ENCODE peak calls at places on chromosome 2, in five cellular contexts. O is DMS 273 treated with DMSO at 0.1 percent for 48 hours, X is pancreas, E is GM23248, C is activated T-cell treated with anti-CD3 and anti-CD28 coated beads for 24 hours. Y is an unnamed sample.

GRCh38 chr2:218228366-218229092 is 11.5 kb downstream of the ARPC2 start:
- DNase-seq in O (no peak), X (no peak), E (no peak), C (no peak), Y (no peak)

GRCh38 chr2:234958746-234959395 is 7.1 kb downstream of the SH3BP4 start:
- DNase-seq in O (no peak), X (no peak), E (no peak), C (no peak), Y (no peak)

GRCh38 chr2:236769981-236770671 is 200.5 kb downstream of the ACKR3 start:
- DNase-seq in O (no peak), X (no peak), E (peak), C (no peak), Y (no peak)

GRCh38 chr2:218999881-219000568 is 6.8 kb upstream of the CRYBA2 start:
- DNase-seq in O (no peak), X (peak), E (no peak), C (no peak), Y (no peak)

GRCh38 chr2:200596774-200597173 is 11.0 kb downstream of the AOX1 start:
- DNase-seq in O (no peak), X (peak), E (no peak), C (no peak), Y (no peak)

GRCh38 chr2:237315170-237315880 is 98.6 kb downstream of the COL6A3 start:
- DNase-seq in O (no peak), X (peak), E (peak), C (no peak), Y (no peak)

GRCh38 chr2:85173909-85174308 is 40.7 kb downstream of the TCF7L1 start:
- DNase-seq in O (no peak), X (no peak), E (peak), C (no peak), Y (no peak)

GRCh38 chr2:233012301-233012971 is 620 bp downstream of the NGEF start:
- DNase-seq in O (no peak), X (peak), E (no peak), C (no peak), Y (no peak)

GRCh38 chr2:241795021-241795999 is 13.7 kb upstream of the NEU4 start:
- DNase-seq in O (no peak), X (peak), E (no peak), C (no peak), Y (no peak)

GRCh38 chr2:85221291-85221690 is 88.1 kb downstream of the TCF7L1 start:
- DNase-seq in O (no peak), X (no peak), E (peak), C (no peak), Y (no peak)

GRCh38 chr2:217289909-217290283 is 430.0 kb upstream of the TNP1 start:
- DNase-seq in O (no peak), X (no peak), E (peak), C (no peak), Y (no peak)

GRCh38 chr2:67465623-67466022 is 68.5 kb downstream of the ETAA1 start:
- DNase-seq in O (no peak), X (no peak), E (no peak), C (no peak), Y (no peak)

GRCh38 chr2:172244419-172245130 is 141.9 kb upstream of the DLX2 start:
- DNase-seq in O (no peak), X (no peak), E (no peak), C (no peak), Y (no peak)

GRCh38 chr2:160582481-160583161 is 89.0 kb upstream of the RBMS1 start:
- DNase-seq in O (no peak), X (no peak), E (peak), C (no peak), Y (no peak)

GRCh38 chr2:37501121-37501520 is 156.7 kb downstream of the QPCT start:
- DNase-seq in O (no peak), X (no peak), E (no peak), C (no peak), Y (no peak)